ENCODE peak calls at places on chromosome 19, in six cellular contexts. P is right lobe of liver, Z is retinal pigment epithelial cell, B is AG10803, O is heart right ventricle, R is neural progenitor cell. N is an unnamed sample.
A peak's percentile ranks its signal among the peaks of the same experiment; 100 is the strongest.

GRCh38 chr19:1501200-1501595 is 10.2 kb downstream of the REEP6 start:
- DNase-seq in R (no peak), Z (no peak), O (no peak), P (peak; percentile 88), B (no peak), N (no peak)

GRCh38 chr19:50817941-50818858 is 5.4 kb downstream of the KLK1 start:
- DNase-seq in B (no peak), P (no peak), Z (no peak), R (peak; percentile 92), O (peak; percentile 48), N (no peak)

GRCh38 chr19:4284176-4284958 is 5.3 kb downstream of the SHD start:
- DNase-seq in R (peak; percentile 87), Z (no peak), B (no peak), O (no peak), P (peak; percentile 93), N (no peak)

GRCh38 chr19:7497292-7497691 is 8.5 kb upstream of the PEX11G start:
- DNase-seq in Z (no peak), P (no peak), R (peak; percentile 72), O (no peak), B (no peak), N (no peak)

GRCh38 chr19:17794731-17795494 is at the start of gene B3GNT3:
- DNase-seq in O (peak; percentile 34), Z (no peak), B (no peak), P (no peak), R (peak; percentile 44), N (no peak)

GRCh38 chr19:54254195-54254906 is 2.7 kb downstream of the LILRB5 start:
- DNase-seq in O (no peak), P (peak; percentile 39), Z (no peak), R (no peak), B (no peak), N (no peak)

GRCh38 chr19:52190679-52191293 is 934 bp downstream of the PPP2R1A start:
- DNase-seq in B (peak; percentile 46), R (peak; percentile 38), Z (no peak), O (peak; percentile 32), P (no peak), N (peak; percentile 15)

GRCh38 chr19:51096473-51097165 is 11.6 kb downstream of the CTU1 start:
- DNase-seq in R (peak; percentile 15), B (no peak), O (no peak), Z (no peak), P (no peak), N (no peak)

GRCh38 chr19:13082192-13083007 is 20.3 kb downstream of the LYL1 start:
- DNase-seq in B (peak; percentile 49), P (peak; percentile 79), R (peak; percentile 74), O (no peak), Z (no peak), N (peak; percentile 97)

GRCh38 chr19:28977826-28978225 is 235.1 kb downstream of the UQCRFS1 start:
- DNase-seq in P (no peak), O (no peak), Z (no peak), B (no peak), R (peak; percentile 35), N (no peak)

GRCh38 chr19:4851551-4852290 is 15.7 kb downstream of the PLIN3 start:
- DNase-seq in Z (no peak), O (peak; percentile 81), R (peak; percentile 71), P (peak; percentile 77), B (peak; percentile 44), N (no peak)

GRCh38 chr19:47240561-47240960 is 9.6 kb upstream of the BBC3 start:
- DNase-seq in Z (no peak), B (no peak), R (no peak), O (no peak), P (no peak), N (no peak)

GRCh38 chr19:47239152-47239551 is 8.2 kb upstream of the BBC3 start:
- DNase-seq in Z (no peak), R (no peak), P (no peak), O (no peak), B (no peak), N (no peak)

GRCh38 chr19:47241919-47242644 is 11.1 kb upstream of the BBC3 start:
- DNase-seq in P (no peak), B (no peak), R (no peak), Z (no peak), O (no peak), N (no peak)

GRCh38 chr19:47240996-47241918 is 10.3 kb upstream of the BBC3 start:
- DNase-seq in O (peak; percentile 45), R (peak; percentile 74), P (no peak), B (peak; percentile 71), Z (no peak), N (no peak)

DNA sequence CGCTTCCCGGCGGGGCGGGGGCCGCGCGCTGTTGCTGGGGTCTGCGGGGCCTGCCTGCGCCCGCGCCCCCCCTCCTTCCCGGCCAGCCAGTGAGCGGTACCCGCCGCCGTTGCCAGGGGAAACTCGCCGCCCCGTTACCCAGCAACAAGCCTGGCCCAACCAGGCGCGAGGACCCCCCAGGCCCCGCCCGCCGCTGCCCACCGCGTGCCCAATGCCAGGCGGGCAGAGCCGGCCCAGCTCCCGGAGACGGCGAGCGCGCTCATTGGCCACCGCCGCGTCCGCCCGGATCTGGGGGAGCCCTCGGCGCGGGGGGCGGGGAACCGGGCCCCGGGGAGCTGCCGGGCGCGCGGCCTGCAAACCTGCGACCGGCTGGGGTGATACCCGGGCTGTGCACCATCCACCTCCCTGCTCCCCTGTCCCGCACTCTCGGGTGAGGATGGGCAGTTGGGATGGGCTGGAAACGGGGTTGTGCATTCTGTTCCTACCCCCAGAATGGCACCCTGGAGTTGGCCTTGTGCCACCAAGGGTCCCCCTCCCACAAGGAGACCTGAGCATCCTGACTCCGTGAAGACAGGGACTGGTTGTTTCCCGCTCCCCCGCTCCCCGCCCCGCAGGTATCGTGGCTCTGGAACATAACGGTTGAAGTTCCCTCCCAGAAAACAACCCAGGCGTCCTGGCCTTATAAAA is 8.8 kb upstream of the BBC3 start:
- DNase-seq in O (peak; percentile 40), P (no peak), R (peak; percentile 89), Z (no peak), B (peak; percentile 37), N (no peak)
- H3K4me3 ChIP-seq in O (peak overlapping the region; percentile 38), P (no peak overlapping the region), R (peak overlapping the region; percentile 55), Z (peak overlapping the region; percentile 40), B (peak overlapping the region; percentile 32), N (peak overlapping the region; percentile 25)

DNA sequence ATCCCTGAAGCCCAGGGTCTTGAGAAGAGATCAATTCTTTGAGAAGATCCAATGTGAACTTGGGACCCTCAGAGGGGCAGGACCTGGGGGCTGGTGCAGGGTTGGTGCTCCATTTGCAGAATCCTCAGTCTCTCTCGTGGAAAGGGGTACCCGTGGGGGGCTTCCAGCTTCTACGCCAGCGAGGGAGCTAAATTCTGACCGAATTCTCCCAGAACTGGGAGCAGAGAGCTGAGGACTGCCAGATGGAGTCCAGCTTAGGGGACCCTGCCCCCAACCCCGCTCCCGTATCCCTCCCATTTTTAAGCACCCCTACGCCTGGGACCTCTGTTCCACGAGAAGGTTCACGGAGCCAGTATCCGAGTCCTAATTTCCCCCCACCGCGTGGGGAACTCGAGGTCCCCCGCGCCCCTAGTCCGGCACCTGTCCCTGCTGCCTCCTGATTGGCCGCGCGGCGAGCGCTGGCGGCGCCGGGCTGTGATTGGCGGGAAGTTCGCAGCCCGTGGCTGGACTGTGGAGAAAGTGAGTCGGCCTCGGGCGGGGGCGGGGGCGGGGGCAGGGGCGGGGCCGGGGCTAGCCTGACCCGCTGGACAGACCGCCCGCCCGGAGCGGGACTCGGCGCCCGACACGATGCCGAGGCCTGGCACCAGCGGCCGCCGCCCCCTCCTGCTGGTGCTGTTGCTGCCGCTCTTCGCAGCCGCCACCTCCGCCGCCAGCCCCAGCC is 4.4 kb upstream of the LTBP4 start:
- DNase-seq in B (no peak), Z (no peak), P (no peak), O (peak; percentile 69), R (peak; percentile 84), N (no peak)
- TF ChIP-seq CTCF in B (no peak), Z (no peak), P (no peak), O (no peak), R (no peak), N (no peak)

GRCh38 chr19:33312065-33312464 is 9.7 kb upstream of the CEBPA start:
- DNase-seq in B (no peak), O (no peak), P (peak; percentile 12), Z (no peak), R (no peak), N (no peak)
- H3K4me3 ChIP-seq in B (no peak overlapping the region), O (no peak overlapping the region), P (no peak overlapping the region), Z (no peak overlapping the region), R (no peak overlapping the region), N (no peak overlapping the region)

DNA sequence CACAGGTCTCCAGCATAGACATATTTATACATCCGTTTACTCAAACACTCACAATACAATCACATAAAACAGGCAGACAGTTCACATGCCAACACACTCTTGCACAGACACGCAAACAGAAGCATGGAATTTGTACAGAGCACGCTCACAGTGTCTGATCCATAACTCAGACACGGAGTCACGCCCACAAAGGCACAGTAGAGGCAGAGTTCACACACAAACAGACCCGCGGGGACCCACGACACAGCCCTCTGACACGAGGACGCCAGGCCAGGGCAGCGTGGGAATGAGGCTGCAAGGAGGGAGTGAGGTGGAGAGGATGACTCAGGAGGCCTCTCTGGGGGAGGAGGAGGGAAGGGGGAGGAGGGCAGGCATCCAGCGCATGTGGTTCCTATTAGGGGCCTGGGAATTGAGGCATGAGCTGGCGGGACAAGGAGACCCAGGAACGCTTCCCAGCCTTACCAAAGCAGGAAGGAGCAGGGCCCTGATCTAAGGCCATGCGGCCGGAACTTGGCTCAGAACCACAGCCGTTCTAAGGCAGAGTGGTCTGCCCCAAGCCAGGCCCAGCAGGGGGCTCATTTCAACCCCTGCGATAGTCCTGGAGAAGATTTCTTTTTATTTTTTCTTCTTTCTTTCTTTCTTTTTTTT is 9.1 kb upstream of the OLFM2 start:
- DNase-seq in B (peak; percentile 100), O (peak; percentile 86), Z (peak; percentile 62), P (peak; percentile 62), R (peak; percentile 31), N (peak; percentile 100)
- TF ChIP-seq CTCF in B (peak; percentile 36), O (peak; percentile 12), Z (peak; percentile 13), P (no peak), R (no peak), N (no peak)

GRCh38 chr19:3283886-3284657 is 59.6 kb downstream of the CELF5 start:
- DNase-seq in O (no peak), P (no peak), R (no peak), B (no peak), Z (no peak), N (no peak)
- H3K4me3 ChIP-seq in O (no peak overlapping the region), P (no peak overlapping the region), R (peak overlapping the region; percentile 46), B (no peak overlapping the region), Z (no peak overlapping the region), N (no peak overlapping the region)